ENCODE peak calls at places on chromosomes 1 and 21, in nine cellular contexts. One of them, this sample, is unnamed.

GRCh38 chr1:22314676-22315075 is 137.0 kb upstream of the ZBTB40 start:
- DNase-seq in stimulated activated CD8-positive, alpha-beta memory T cell treated with anti-CD3 and anti-CD28 coated beads, Interleukin-2, amount 100 ng/mL, for 48 hours: no peak
- DNase-seq in posterior cingulate gyrus: no peak
- DNase-seq in kidney: peak; percentile 10
- DNase-seq in lower leg skin: peak; percentile 76
- DNase-seq in mesenchymal stem cell: no peak
- DNase-seq in fibroblast of lung: no peak
- DNase-seq in Right ventricle myocardium superior: no peak
- DNase-seq in NAMALWA: no peak
- DNase-seq in this sample: no peak

GRCh38 chr1:156748670-156749428 is 2.6 kb downstream of the HDGF start:
- DNase-seq in stimulated activated CD8-positive, alpha-beta memory T cell treated with anti-CD3 and anti-CD28 coated beads, Interleukin-2, amount 100 ng/mL, for 48 hours: no peak
- DNase-seq in posterior cingulate gyrus: no peak
- DNase-seq in kidney: peak; percentile 88
- DNase-seq in lower leg skin: peak; percentile 93
- DNase-seq in mesenchymal stem cell: peak; percentile 93
- DNase-seq in fibroblast of lung: peak; percentile 70
- DNase-seq in Right ventricle myocardium superior: peak; percentile 71
- DNase-seq in NAMALWA: no peak
- DNase-seq in this sample: no peak

GRCh38 chr1:197481101-197481500 is 213.0 kb downstream of the CRB1 start:
- DNase-seq in stimulated activated CD8-positive, alpha-beta memory T cell treated with anti-CD3 and anti-CD28 coated beads, Interleukin-2, amount 100 ng/mL, for 48 hours: no peak
- DNase-seq in posterior cingulate gyrus: no peak
- DNase-seq in kidney: no peak
- DNase-seq in lower leg skin: no peak
- DNase-seq in mesenchymal stem cell: peak; percentile 25
- DNase-seq in fibroblast of lung: peak; percentile 14
- DNase-seq in Right ventricle myocardium superior: no peak
- DNase-seq in NAMALWA: no peak
- DNase-seq in this sample: no peak

GRCh38 chr21:35561076-35561475 is 499.2 kb downstream of the SETD4 start:
- DNase-seq in stimulated activated CD8-positive, alpha-beta memory T cell treated with anti-CD3 and anti-CD28 coated beads, Interleukin-2, amount 100 ng/mL, for 48 hours: no peak
- DNase-seq in posterior cingulate gyrus: no peak
- DNase-seq in kidney: no peak
- DNase-seq in lower leg skin: no peak
- DNase-seq in mesenchymal stem cell: no peak
- DNase-seq in fibroblast of lung: no peak
- DNase-seq in Right ventricle myocardium superior: no peak
- DNase-seq in NAMALWA: no peak
- DNase-seq in this sample: no peak

GRCh38 chr1:113325039-113325438 is 65.3 kb upstream of the MAGI3 start:
- DNase-seq in stimulated activated CD8-positive, alpha-beta memory T cell treated with anti-CD3 and anti-CD28 coated beads, Interleukin-2, amount 100 ng/mL, for 48 hours: no peak
- DNase-seq in posterior cingulate gyrus: no peak
- DNase-seq in kidney: no peak
- DNase-seq in lower leg skin: no peak
- DNase-seq in mesenchymal stem cell: no peak
- DNase-seq in fibroblast of lung: no peak
- DNase-seq in Right ventricle myocardium superior: no peak
- DNase-seq in NAMALWA: no peak
- DNase-seq in this sample: no peak

GRCh38 chr1:23916209-23917131 is 3.3 kb upstream of the CNR2 start:
- DNase-seq in stimulated activated CD8-positive, alpha-beta memory T cell treated with anti-CD3 and anti-CD28 coated beads, Interleukin-2, amount 100 ng/mL, for 48 hours: peak; percentile 42
- DNase-seq in posterior cingulate gyrus: no peak
- DNase-seq in kidney: no peak
- DNase-seq in lower leg skin: peak; percentile 88
- DNase-seq in mesenchymal stem cell: peak; percentile 72
- DNase-seq in fibroblast of lung: peak; percentile 68
- DNase-seq in Right ventricle myocardium superior: peak; percentile 67
- DNase-seq in NAMALWA: peak; percentile 87
- DNase-seq in this sample: no peak

GRCh38 chr1:59427784-59428183 is 130.9 kb downstream of the FGGY start:
- DNase-seq in stimulated activated CD8-positive, alpha-beta memory T cell treated with anti-CD3 and anti-CD28 coated beads, Interleukin-2, amount 100 ng/mL, for 48 hours: no peak
- DNase-seq in posterior cingulate gyrus: no peak
- DNase-seq in kidney: no peak
- DNase-seq in lower leg skin: no peak
- DNase-seq in mesenchymal stem cell: no peak
- DNase-seq in fibroblast of lung: no peak
- DNase-seq in Right ventricle myocardium superior: no peak
- DNase-seq in NAMALWA: no peak
- DNase-seq in this sample: no peak

GRCh38 chr21:44596068-44596725 is 3.9 kb upstream of the KRTAP10-6 start:
- DNase-seq in stimulated activated CD8-positive, alpha-beta memory T cell treated with anti-CD3 and anti-CD28 coated beads, Interleukin-2, amount 100 ng/mL, for 48 hours: no peak
- DNase-seq in posterior cingulate gyrus: no peak
- DNase-seq in kidney: no peak
- DNase-seq in lower leg skin: peak; percentile 59
- DNase-seq in mesenchymal stem cell: no peak
- DNase-seq in fibroblast of lung: no peak
- DNase-seq in Right ventricle myocardium superior: no peak
- DNase-seq in NAMALWA: no peak
- DNase-seq in this sample: no peak

GRCh38 chr1:70895531-70895930 is 152.1 kb downstream of the PTGER3 start:
- DNase-seq in stimulated activated CD8-positive, alpha-beta memory T cell treated with anti-CD3 and anti-CD28 coated beads, Interleukin-2, amount 100 ng/mL, for 48 hours: no peak
- DNase-seq in posterior cingulate gyrus: no peak
- DNase-seq in kidney: no peak
- DNase-seq in lower leg skin: no peak
- DNase-seq in mesenchymal stem cell: no peak
- DNase-seq in fibroblast of lung: no peak
- DNase-seq in Right ventricle myocardium superior: no peak
- DNase-seq in NAMALWA: no peak
- DNase-seq in this sample: no peak

This sample was measured in keratinocyte.